ENCODE peak calls at places on chromosome 12, in five cellular contexts. Q is K562, W is HCT116, A is HepG2, X is GM12878. I is an unnamed sample.

GRCh38 chr12:3998968-3999792 is 126.0 kb upstream of the PARP11 start:
- DNase-seq in X (no peak), W (no peak), A (peak; percentile 88), Q (no peak), I (no peak)

GRCh38 chr12:102958073-102958829 is 777 bp downstream of the ASCL1 start:
- DNase-seq in A (no peak), Q (no peak), W (no peak), X (no peak), I (peak; percentile 80)

GRCh38 chr12:49671051-49671765 is 36.0 kb downstream of the FMNL3 start:
- DNase-seq in W (no peak), A (no peak), X (no peak), Q (no peak), I (no peak)

GRCh38 chr12:39959016-39959415 is 146.9 kb downstream of the SLC2A13 start:
- DNase-seq in X (no peak), W (no peak), Q (no peak), A (no peak), I (no peak)

GRCh38 chr12:57146925-57147640 is at the start of gene LRP1-AS:
- DNase-seq in A (peak; percentile 90), Q (no peak), W (no peak), X (no peak), I (no peak)

GRCh38 chr12:16606936-16607335 is 974 bp upstream of the LMO3 start:
- DNase-seq in X (no peak), Q (no peak), W (no peak), A (no peak), I (no peak)

GRCh38 chr12:118377005-118377890 is 893 bp downstream of the SUDS3 start:
- DNase-seq in A (no peak), W (no peak), X (no peak), Q (no peak), I (peak; percentile 23)

GRCh38 chr12:122641976-122642375 is 61.2 kb downstream of the HCAR2 start:
- DNase-seq in X (no peak), A (no peak), Q (no peak), W (no peak), I (no peak)

GRCh38 chr12:31353730-31354708 is 28.1 kb upstream of the SINHCAF start:
- DNase-seq in Q (no peak), W (no peak), X (no peak), A (no peak), I (no peak)

GRCh38 chr12:26696048-26696612 is 136.9 kb downstream of the ITPR2 start:
- DNase-seq in A (no peak), W (no peak), X (no peak), Q (no peak), I (no peak)
- TF ChIP-seq ZBTB33 in A (no peak), W (no peak), X (no peak), Q (no peak), I (no peak)

GRCh38 chr12:948238-948637 is 1.3 kb downstream of the RAD52 start:
- DNase-seq in Q (no peak), X (no peak), W (no peak), A (no peak), I (no peak)
- H3K27ac ChIP-seq in Q (peak overlapping the region; percentile 88), X (no peak overlapping the region), W (peak overlapping the region; percentile 86), A (peak overlapping the region; percentile 82), I (no peak overlapping the region)

DNA sequence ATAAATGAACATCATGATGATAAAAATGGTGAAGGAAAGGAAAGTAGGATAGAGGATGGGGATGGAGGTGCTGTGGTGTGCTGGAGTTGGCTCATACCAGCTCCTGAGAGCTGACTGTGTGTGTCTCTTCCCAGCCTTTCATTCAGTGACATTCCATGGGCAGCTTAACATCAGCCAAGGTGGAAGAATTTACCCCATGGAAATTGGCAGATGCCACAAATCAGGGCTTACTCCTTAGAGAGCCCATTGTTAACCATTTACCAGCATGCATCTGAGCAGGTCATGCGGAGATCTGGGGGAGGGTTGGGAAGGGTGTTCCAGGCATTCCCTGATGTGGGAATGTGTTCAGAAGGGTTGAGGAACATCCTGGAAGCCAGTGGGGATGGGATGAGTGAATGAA is 164.7 kb upstream of the MYL2 start:
- DNase-seq in X (no peak), A (no peak), Q (no peak), W (no peak), I (no peak)
- TF ChIP-seq REST in X (no peak), A (no peak), Q (no peak), W (no peak), I (no peak)

GRCh38 chr12:56128669-56129209 is 672 bp downstream of the ESYT1 start:
- DNase-seq in A (no peak), Q (peak; percentile 33), X (no peak), W (no peak), I (peak; percentile 53)
- TF ChIP-seq ZBTB33 in A (no peak), Q (no peak), X (no peak), W (no peak), I (no peak)

GRCh38 chr12:52081263-52081733 is 1.8 kb downstream of the SMIM41 start:
- DNase-seq in Q (no peak), X (no peak), W (no peak), A (no peak), I (peak; percentile 57)
- H3K27ac ChIP-seq in Q (no peak overlapping the region), X (no peak overlapping the region), W (no peak overlapping the region), A (peak overlapping the region; percentile 46), I (no peak overlapping the region)

GRCh38 chr12:62001424-62001823 is 258.8 kb upstream of the USP15 start:
- DNase-seq in Q (no peak), W (no peak), A (no peak), X (no peak), I (no peak)
- TF ChIP-seq REST in Q (no peak), W (no peak), A (no peak), X (no peak), I (no peak)

DNA sequence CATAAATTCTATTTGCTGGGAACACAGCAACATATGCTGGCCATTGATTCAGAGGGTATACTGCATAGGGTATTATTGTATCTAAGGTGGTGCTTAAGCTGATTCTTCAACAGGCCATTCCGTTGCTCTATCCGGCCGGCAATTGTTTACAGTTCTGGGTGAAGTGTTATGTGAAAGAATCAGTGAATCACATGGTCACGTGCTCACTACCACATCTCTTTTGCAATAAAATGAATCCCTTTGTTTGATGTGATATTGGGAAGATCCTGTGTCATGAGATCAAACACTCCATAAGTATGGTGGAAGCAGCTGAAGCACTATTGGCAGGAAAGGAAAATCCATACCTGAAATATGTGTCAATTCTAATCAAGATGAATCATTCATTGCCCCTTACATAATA is 7.6 kb upstream of the USP15 start:
- DNase-seq in A (no peak), Q (no peak), X (no peak), W (no peak), I (no peak)
- TF ChIP-seq ZBTB33 in A (no peak), Q (no peak), X (no peak), W (no peak), I (no peak)

DNA sequence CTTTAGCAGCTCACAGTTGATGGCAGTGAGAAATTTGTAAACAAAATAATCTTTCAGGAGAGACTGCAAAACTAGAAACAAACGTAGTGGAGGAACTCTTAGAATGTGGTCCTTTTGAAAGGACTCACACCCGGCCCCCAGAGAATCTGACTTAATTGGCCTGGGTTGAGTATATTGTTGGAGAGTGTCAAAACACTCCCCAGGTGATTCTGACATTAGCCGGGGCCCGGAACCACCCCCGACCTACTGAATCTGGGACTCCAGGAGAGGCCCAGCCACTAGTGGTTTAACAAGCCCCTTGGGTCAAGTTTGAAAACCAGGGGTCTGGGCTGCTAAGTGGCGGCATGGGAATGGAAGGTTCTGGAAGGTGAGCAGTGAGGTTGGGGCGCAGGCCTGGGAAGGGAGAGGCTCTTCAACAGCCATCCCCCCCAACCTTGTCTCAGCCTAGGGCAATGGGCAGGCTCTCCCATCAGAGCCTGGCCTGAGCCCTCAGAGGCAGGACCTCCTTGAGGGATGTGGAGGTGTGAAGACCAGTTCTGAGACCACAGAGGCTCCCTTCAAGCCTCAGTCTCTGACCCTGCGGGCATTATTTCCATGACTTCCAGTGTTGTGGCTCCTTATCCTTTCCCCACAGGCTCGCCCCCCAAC is 1.1 kb upstream of the ELK3 start:
- DNase-seq in Q (no peak), A (no peak), W (no peak), X (no peak), I (no peak)
- H3K27ac ChIP-seq in Q (no peak overlapping the region), A (no peak overlapping the region), W (peak overlapping the region; percentile 88), X (no peak overlapping the region), I (no peak overlapping the region)

DNA sequence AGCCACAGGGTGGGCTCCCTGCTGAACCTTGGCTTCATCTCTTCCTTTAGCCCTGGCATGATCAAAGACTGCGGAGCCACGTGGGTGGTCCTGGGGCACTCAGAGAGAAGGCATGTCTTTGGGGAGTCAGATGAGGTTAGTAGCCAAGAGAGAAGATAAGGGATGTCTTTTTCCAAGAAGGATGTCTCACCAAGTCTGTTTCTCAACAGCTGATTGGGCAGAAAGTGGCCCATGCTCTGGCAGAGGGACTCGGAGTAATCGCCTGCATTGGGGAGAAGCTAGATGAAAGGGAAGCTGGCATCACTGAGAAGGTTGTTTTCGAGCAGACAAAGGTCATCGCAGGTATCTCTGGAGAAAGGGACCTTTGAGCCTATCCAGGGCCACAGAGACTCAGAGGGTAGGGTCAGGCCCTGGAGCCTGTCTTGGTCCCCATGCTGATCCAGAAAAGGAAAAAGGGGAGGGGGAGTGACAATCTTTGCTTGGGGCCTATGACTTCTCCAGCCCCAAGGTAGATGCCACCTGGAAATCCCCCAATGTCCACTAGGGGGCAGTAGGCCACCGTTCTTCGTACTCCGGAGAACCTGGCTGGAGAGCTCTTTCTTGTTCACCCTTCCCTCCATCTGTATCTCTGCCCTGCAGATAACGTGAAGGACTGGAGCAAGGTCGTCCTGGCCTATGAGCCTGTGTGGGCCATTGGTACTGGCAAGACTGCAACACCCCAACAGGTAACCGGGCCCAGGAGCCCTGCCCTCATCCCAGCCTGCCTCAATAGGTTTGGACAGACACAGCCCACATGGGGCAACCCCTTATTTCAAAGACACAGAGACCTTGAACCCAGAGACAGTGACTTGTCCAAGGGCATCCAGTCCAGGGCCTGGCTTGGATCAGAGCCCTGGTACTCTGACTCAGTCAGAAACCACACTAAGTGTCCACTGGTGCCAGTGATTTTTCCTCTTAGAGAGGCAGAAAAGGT is 2.0 kb downstream of the TPI1 start:
- DNase-seq in A (peak; percentile 77), W (peak; percentile 64), X (peak; percentile 27), Q (peak; percentile 31), I (peak; percentile 82)
- TF ChIP-seq REST in A (no peak), W (no peak), X (no peak), Q (no peak), I (no peak)

GRCh38 chr12:41656454-41656853 is 468.3 kb downstream of the PDZRN4 start:
- DNase-seq in Q (no peak), X (no peak), A (no peak), W (no peak), I (no peak)

GRCh38 chr12:41653386-41654110 is 465.4 kb downstream of the PDZRN4 start:
- DNase-seq in X (no peak), Q (no peak), W (no peak), A (no peak), I (no peak)
- TF ChIP-seq ZBTB33 in X (no peak), Q (no peak), W (no peak), A (no peak), I (no peak)